ENCODE peak calls at places on chromosomes 11 and 22, in five cellular contexts. One of them, this sample, is unnamed.

GRCh38 chr11:65416341-65417185 is 6.0 kb upstream of the NEAT1 start:
- DNase-seq in HCEC 1CT: peak; percentile 72
- DNase-seq in SW 1271: no peak
- DNase-seq in effector memory CD4-positive, alpha-beta T cell: peak; percentile 86
- DNase-seq in CD4-positive, alpha-beta memory T cell: peak; percentile 91
- DNase-seq in this sample: no peak

GRCh38 chr11:78158987-78159662 is 19.7 kb upstream of the ALG8 start:
- DNase-seq in HCEC 1CT: no peak
- DNase-seq in SW 1271: no peak
- DNase-seq in effector memory CD4-positive, alpha-beta T cell: no peak
- DNase-seq in CD4-positive, alpha-beta memory T cell: no peak
- DNase-seq in this sample: no peak

GRCh38 chr11:66420671-66421476 is at the start of gene NPAS4:
- DNase-seq in HCEC 1CT: no peak
- DNase-seq in SW 1271: no peak
- DNase-seq in effector memory CD4-positive, alpha-beta T cell: no peak
- DNase-seq in CD4-positive, alpha-beta memory T cell: no peak
- DNase-seq in this sample: no peak

GRCh38 chr11:119641991-119642745 is 86.8 kb downstream of the NECTIN1 start:
- DNase-seq in HCEC 1CT: peak; percentile 18
- DNase-seq in SW 1271: no peak
- DNase-seq in effector memory CD4-positive, alpha-beta T cell: no peak
- DNase-seq in CD4-positive, alpha-beta memory T cell: no peak
- DNase-seq in this sample: peak; percentile 15

GRCh38 chr11:45042560-45042959 is 91.9 kb upstream of the TP53I11 start:
- DNase-seq in HCEC 1CT: peak; percentile 14
- DNase-seq in SW 1271: no peak
- DNase-seq in effector memory CD4-positive, alpha-beta T cell: no peak
- DNase-seq in CD4-positive, alpha-beta memory T cell: no peak
- DNase-seq in this sample: no peak

GRCh38 chr22:37212174-37212906 is at the start of gene SSTR3:
- DNase-seq in HCEC 1CT: no peak
- DNase-seq in SW 1271: no peak
- DNase-seq in effector memory CD4-positive, alpha-beta T cell: no peak
- DNase-seq in CD4-positive, alpha-beta memory T cell: no peak
- DNase-seq in this sample: no peak

GRCh38 chr11:28654191-28654590 is 546.0 kb downstream of the METTL15 start:
- DNase-seq in HCEC 1CT: no peak
- DNase-seq in SW 1271: no peak
- DNase-seq in effector memory CD4-positive, alpha-beta T cell: no peak
- DNase-seq in CD4-positive, alpha-beta memory T cell: no peak
- DNase-seq in this sample: no peak

GRCh38 chr11:117179048-117179999 is 781 bp downstream of the SIDT2 start:
- DNase-seq in HCEC 1CT: no peak
- DNase-seq in SW 1271: no peak
- DNase-seq in effector memory CD4-positive, alpha-beta T cell: peak; percentile 26
- DNase-seq in CD4-positive, alpha-beta memory T cell: no peak
- DNase-seq in this sample: no peak

GRCh38 chr11:113305440-113306336 is 8.7 kb upstream of the TTC12 start:
- DNase-seq in HCEC 1CT: peak; percentile 46
- DNase-seq in SW 1271: peak; percentile 67
- DNase-seq in effector memory CD4-positive, alpha-beta T cell: peak; percentile 37
- DNase-seq in CD4-positive, alpha-beta memory T cell: peak; percentile 66
- DNase-seq in this sample: peak; percentile 59

GRCh38 chr22:35866646-35867045 is 149.0 kb downstream of the APOL5 start:
- DNase-seq in HCEC 1CT: no peak
- DNase-seq in SW 1271: no peak
- DNase-seq in effector memory CD4-positive, alpha-beta T cell: no peak
- DNase-seq in CD4-positive, alpha-beta memory T cell: no peak
- DNase-seq in this sample: no peak

GRCh38 chr11:61842421-61842820 is 14.3 kb downstream of the FADS2 start:
- DNase-seq in HCEC 1CT: no peak
- DNase-seq in SW 1271: no peak
- DNase-seq in effector memory CD4-positive, alpha-beta T cell: no peak
- DNase-seq in CD4-positive, alpha-beta memory T cell: no peak
- DNase-seq in this sample: no peak

GRCh38 chr22:50544746-50545253 is 899 bp upstream of the KLHDC7B start:
- DNase-seq in HCEC 1CT: no peak
- DNase-seq in SW 1271: no peak
- DNase-seq in effector memory CD4-positive, alpha-beta T cell: no peak
- DNase-seq in CD4-positive, alpha-beta memory T cell: no peak
- DNase-seq in this sample: no peak

GRCh38 chr11:119028346-119029068 is 2.2 kb downstream of the SLC37A4 start:
- DNase-seq in HCEC 1CT: no peak
- DNase-seq in SW 1271: no peak
- DNase-seq in effector memory CD4-positive, alpha-beta T cell: no peak
- DNase-seq in CD4-positive, alpha-beta memory T cell: no peak
- DNase-seq in this sample: no peak

GRCh38 chr11:12897867-12898266 is 111.2 kb upstream of the RASSF10 start:
- DNase-seq in HCEC 1CT: no peak
- DNase-seq in SW 1271: no peak
- DNase-seq in effector memory CD4-positive, alpha-beta T cell: no peak
- DNase-seq in CD4-positive, alpha-beta memory T cell: no peak
- DNase-seq in this sample: no peak

GRCh38 chr22:35072939-35073338 is 7.0 kb downstream of the ISX start:
- DNase-seq in HCEC 1CT: no peak
- DNase-seq in SW 1271: no peak
- DNase-seq in effector memory CD4-positive, alpha-beta T cell: no peak
- DNase-seq in CD4-positive, alpha-beta memory T cell: no peak
- DNase-seq in this sample: no peak

GRCh38 chr11:15969281-15969680 is 387.1 kb downstream of the SOX6 start:
- DNase-seq in HCEC 1CT: peak; percentile 78
- DNase-seq in SW 1271: peak; percentile 5
- DNase-seq in effector memory CD4-positive, alpha-beta T cell: no peak
- DNase-seq in CD4-positive, alpha-beta memory T cell: no peak
- DNase-seq in this sample: peak; percentile 25

GRCh38 chr11:76740772-76741171 is 42.4 kb upstream of the TSKU start:
- DNase-seq in HCEC 1CT: no peak
- DNase-seq in SW 1271: no peak
- DNase-seq in effector memory CD4-positive, alpha-beta T cell: no peak
- DNase-seq in CD4-positive, alpha-beta memory T cell: no peak
- DNase-seq in this sample: no peak

GRCh38 chr11:120055646-120056045 is 82.3 kb downstream of the TRIM29 start:
- DNase-seq in HCEC 1CT: no peak
- DNase-seq in SW 1271: no peak
- DNase-seq in effector memory CD4-positive, alpha-beta T cell: no peak
- DNase-seq in CD4-positive, alpha-beta memory T cell: no peak
- DNase-seq in this sample: no peak

GRCh38 chr11:5818245-5818865 is 9.6 kb downstream of the OR52N2 start:
- DNase-seq in HCEC 1CT: no peak
- DNase-seq in SW 1271: no peak
- DNase-seq in effector memory CD4-positive, alpha-beta T cell: no peak
- DNase-seq in CD4-positive, alpha-beta memory T cell: peak; percentile 6
- DNase-seq in this sample: no peak

GRCh38 chr11:87528752-87529151 is 491.0 kb downstream of the TMEM135 start:
- DNase-seq in HCEC 1CT: no peak
- DNase-seq in SW 1271: no peak
- DNase-seq in effector memory CD4-positive, alpha-beta T cell: no peak
- DNase-seq in CD4-positive, alpha-beta memory T cell: no peak
- DNase-seq in this sample: no peak

This sample was measured in Panc1.